ENCODE peak calls at places on chromosome X, in eight cellular contexts. P is IMR-90, L is fibroblast of villous mesenchyme, Y is AG10803, B is pancreas, G is endodermal cell, T is lung, O is epithelial cell of esophagus. V is an unnamed sample.

GRCh38 chrX:153642313-153642654 is 4.7 kb upstream of the DUSP9 start:
- DNase-seq in L (no peak), T (no peak), O (no peak), Y (no peak), B (no peak), G (peak; percentile 66), P (no peak), V (no peak)

GRCh38 chrX:77917294-77917933 is 6.9 kb downstream of the ATP7A start:
- DNase-seq in T (no peak), P (no peak), G (no peak), B (no peak), Y (no peak), O (no peak), L (no peak), V (no peak)

GRCh38 chrX:100975212-100975611 is 5.7 kb downstream of the ARL13A start:
- DNase-seq in Y (peak; percentile 1), L (peak; percentile 10), O (no peak), T (no peak), P (peak; percentile 60), B (no peak), G (no peak), V (peak; percentile 44)

GRCh38 chrX:38060331-38060878 is 54.1 kb downstream of the SYTL5 start:
- DNase-seq in P (no peak), B (no peak), G (no peak), Y (no peak), T (no peak), O (peak; percentile 34), L (no peak), V (no peak)

GRCh38 chrX:154351183-154352011 is 23.0 kb downstream of the FLNA start:
- DNase-seq in B (no peak), T (no peak), L (no peak), P (no peak), O (no peak), G (no peak), Y (no peak), V (no peak)

GRCh38 chrX:115958687-115959359 is 211.7 kb upstream of the AGTR2 start:
- DNase-seq in L (no peak), G (no peak), P (no peak), Y (no peak), B (no peak), O (peak; percentile 19), T (no peak), V (no peak)

GRCh38 chrX:40877869-40878268 is 142.5 kb upstream of the MED14 start:
- DNase-seq in B (no peak), O (peak; percentile 32), G (no peak), T (no peak), Y (peak; percentile 31), P (peak; percentile 39), L (peak; percentile 57), V (peak; percentile 57)

GRCh38 chrX:119406739-119407138 is 7.6 kb downstream of the SLC25A43 start:
- DNase-seq in B (no peak), T (no peak), Y (peak; percentile 22), O (no peak), G (no peak), L (no peak), P (peak; percentile 34), V (peak; percentile 26)

GRCh38 chrX:53458082-53458481 is 23.9 kb upstream of the HSD17B10 start:
- DNase-seq in T (no peak), B (no peak), L (peak; percentile 37), G (no peak), O (peak; percentile 6), Y (no peak), P (peak; percentile 32), V (peak; percentile 49)

GRCh38 chrX:2441466-2441865 is 59.3 kb downstream of the DHRSX start:
- DNase-seq in B (no peak), O (no peak), L (no peak), G (no peak), T (no peak), Y (no peak), P (no peak), V (no peak)

GRCh38 chrX:24838624-24839023 is 144.9 kb downstream of the POLA1 start:
- DNase-seq in L (peak; percentile 48), T (no peak), O (peak; percentile 22), Y (peak; percentile 31), G (no peak), B (no peak), P (peak; percentile 50), V (peak; percentile 49)

GRCh38 chrX:68724531-68725020 is 77.1 kb downstream of the STARD8 start:
- DNase-seq in G (no peak), T (no peak), Y (no peak), L (no peak), B (no peak), O (no peak), P (no peak), V (no peak)

GRCh38 chrX:97295954-97296353 is 412.2 kb downstream of the RPA4 start:
- DNase-seq in L (no peak), G (no peak), P (no peak), T (no peak), O (no peak), B (no peak), Y (no peak), V (no peak)

GRCh38 chrX:14029039-14029424 is 660 bp downstream of the GEMIN8 start:
- DNase-seq in P (no peak), B (no peak), Y (no peak), L (no peak), O (no peak), G (no peak), T (no peak), V (peak; percentile 36)

GRCh38 chrX:138946941-138947340 is 235.4 kb upstream of the FGF13 start:
- DNase-seq in Y (no peak), L (peak; percentile 37), P (no peak), O (peak; percentile 13), T (no peak), B (no peak), G (no peak), V (peak; percentile 41)

GRCh38 chrX:72120798-72121197 is 10.9 kb downstream of the RTL5 start:
- DNase-seq in T (no peak), O (no peak), B (no peak), Y (no peak), L (no peak), G (peak; percentile 20), P (no peak), V (peak; percentile 32)

GRCh38 chrX:39049975-39050374 is 248.7 kb downstream of the MID1IP1 start:
- DNase-seq in O (no peak), P (no peak), L (no peak), B (no peak), T (no peak), G (peak; percentile 68), Y (no peak), V (no peak)

GRCh38 chrX:148310402-148311200 is 189.8 kb upstream of the AFF2 start:
- DNase-seq in L (no peak), T (no peak), B (no peak), Y (no peak), G (no peak), P (no peak), O (no peak), V (no peak)

GRCh38 chrX:63561425-63561824 is 210.3 kb upstream of the SPIN4 start:
- DNase-seq in G (no peak), Y (no peak), O (no peak), P (no peak), L (no peak), T (no peak), B (no peak), V (no peak)
- H3K4me3 ChIP-seq in G (peak overlapping the region; percentile 92), Y (peak overlapping the region; percentile 81), O (peak overlapping the region; percentile 78), P (peak overlapping the region; percentile 80), L (peak overlapping the region; percentile 83), T (no peak overlapping the region), B (peak overlapping the region; percentile 49), V (peak overlapping the region; percentile 76)

DNA sequence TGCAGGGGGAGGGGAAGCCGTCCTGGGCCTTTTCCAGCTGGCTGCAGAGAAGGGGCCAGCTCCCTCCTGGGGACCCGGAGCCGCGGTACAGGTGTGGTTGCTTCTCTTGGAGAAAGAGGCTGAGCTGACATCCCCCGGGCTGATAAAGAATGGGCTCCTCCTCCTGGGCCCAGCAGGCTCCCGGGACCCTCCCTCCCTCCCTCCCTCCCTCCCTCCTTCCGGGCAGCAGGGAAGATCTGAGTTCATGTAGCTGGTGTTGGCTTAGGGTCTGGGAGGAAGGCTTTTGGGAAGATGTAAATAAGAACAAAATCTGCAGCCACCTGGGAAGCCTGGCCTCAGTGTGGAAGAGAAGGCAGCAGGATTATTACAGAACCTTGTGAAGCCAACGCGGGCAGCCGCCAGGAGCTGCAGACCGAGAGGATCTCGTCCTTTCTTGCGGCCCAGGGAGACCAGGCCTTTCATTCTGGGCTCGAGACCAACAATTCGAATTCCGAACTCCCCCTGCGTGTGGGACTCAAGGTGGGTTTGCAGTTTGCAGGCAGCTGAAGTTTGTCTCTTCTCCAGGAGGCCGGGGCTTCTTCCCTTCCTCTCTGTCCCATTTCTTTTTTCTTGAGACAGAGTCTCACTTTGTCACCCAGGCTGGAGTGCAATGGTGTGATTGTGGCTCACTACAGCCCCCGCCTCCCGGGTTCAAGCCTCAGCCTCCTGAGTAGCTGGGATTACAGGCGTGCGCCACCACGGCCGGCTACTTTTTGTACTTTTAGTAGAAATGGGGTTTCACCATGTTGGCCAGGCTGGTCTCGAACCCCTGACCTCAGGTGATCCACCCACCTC is at the start of gene PLCXD1:
- DNase-seq in T (no peak), B (peak; percentile 41), Y (no peak), G (peak; percentile 97), O (peak; percentile 44), P (peak; percentile 36), L (peak; percentile 77), V (no peak)
- H3K4me3 ChIP-seq in T (no peak within 1 kb of the TSS), B (peak within 1 kb of the TSS; percentile 20), Y (peak within 1 kb of the TSS; percentile 50), G (peak within 1 kb of the TSS; percentile 89), O (peak within 1 kb of the TSS; percentile 30), P (peak within 1 kb of the TSS; percentile 33), L (peak within 1 kb of the TSS; percentile 59), V (peak within 1 kb of the TSS; percentile 38)

GRCh38 chrX:10509397-10509796 is 111.0 kb downstream of the MID1 start:
- DNase-seq in O (no peak), B (no peak), G (no peak), L (no peak), Y (no peak), P (no peak), T (no peak), V (no peak)
- H3K4me3 ChIP-seq in O (no peak overlapping the region), B (no peak overlapping the region), G (no peak overlapping the region), L (no peak overlapping the region), Y (no peak overlapping the region), P (no peak overlapping the region), T (no peak overlapping the region), V (no peak overlapping the region)

GRCh38 chrX:21151051-21151450 is 223.2 kb upstream of the CNKSR2 start:
- DNase-seq in Y (no peak), L (no peak), T (no peak), G (no peak), B (no peak), P (no peak), O (no peak), V (no peak)

GRCh38 chrX:21150208-21150607 is 224.0 kb upstream of the CNKSR2 start:
- DNase-seq in B (no peak), Y (no peak), P (no peak), L (no peak), G (no peak), T (no peak), O (no peak), V (no peak)

GRCh38 chrX:21153033-21153432 is 221.2 kb upstream of the CNKSR2 start:
- DNase-seq in O (no peak), T (no peak), P (no peak), Y (no peak), L (no peak), B (no peak), G (no peak), V (no peak)

GRCh38 chrX:21158678-21159077 is 215.5 kb upstream of the CNKSR2 start:
- DNase-seq in B (no peak), P (no peak), O (no peak), T (no peak), Y (no peak), G (peak; percentile 49), L (no peak), V (no peak)

GRCh38 chrX:21153503-21153902 is 220.7 kb upstream of the CNKSR2 start:
- DNase-seq in G (no peak), L (peak; percentile 51), P (peak; percentile 4), O (peak; percentile 0), Y (peak; percentile 52), T (no peak), B (no peak), V (peak; percentile 55)
- H3K4me3 ChIP-seq in G (no peak overlapping the region), L (no peak overlapping the region), P (no peak overlapping the region), O (no peak overlapping the region), Y (no peak overlapping the region), T (no peak overlapping the region), B (no peak overlapping the region), V (no peak overlapping the region)

V was measured in fibroblast of mammary gland.